ENCODE peak calls at places on chromosomes 4 and X, in four cellular contexts. One of them, this sample, is unnamed.

GRCh38 chrX:78321809-78322208 is 5.6 kb downstream of the CYSLTR1 start:
- DNase-seq in IMR-90: no peak
- DNase-seq in DND-41: peak
- DNase-seq in adipocyte: no peak
- DNase-seq in this sample: peak

GRCh38 chr4:180455226-180455625 is 1788.0 kb upstream of the TENM3 start:
- DNase-seq in IMR-90: no peak
- DNase-seq in adipocyte: no peak
- DNase-seq in DND-41: no peak
- DNase-seq in this sample: no peak

GRCh38 chrX:68658530-68658929 is 11.1 kb downstream of the STARD8 start:
- DNase-seq in adipocyte: no peak
- DNase-seq in IMR-90: peak
- DNase-seq in DND-41: no peak
- DNase-seq in this sample: no peak

GRCh38 chr4:165009493-165010227 is 22.1 kb upstream of the TRIM60 start:
- DNase-seq in DND-41: no peak
- DNase-seq in IMR-90: no peak
- DNase-seq in adipocyte: no peak
- DNase-seq in this sample: no peak

GRCh38 chrX:44675364-44676024 is 132.8 kb upstream of the FUNDC1 start:
- DNase-seq in IMR-90: peak
- DNase-seq in adipocyte: peak
- DNase-seq in DND-41: no peak
- DNase-seq in this sample: no peak

GRCh38 chr4:6855692-6856297 is 53.8 kb upstream of the TBC1D14 start:
- DNase-seq in IMR-90: peak
- DNase-seq in DND-41: no peak
- DNase-seq in adipocyte: peak
- DNase-seq in this sample: no peak

GRCh38 chr4:25813705-25814104 is 49.1 kb downstream of the SEL1L3 start:
- DNase-seq in adipocyte: peak
- DNase-seq in IMR-90: peak
- DNase-seq in DND-41: no peak
- DNase-seq in this sample: no peak

GRCh38 chr4:16641971-16642370 is 256.5 kb downstream of the LDB2 start:
- DNase-seq in DND-41: no peak
- DNase-seq in IMR-90: peak
- DNase-seq in adipocyte: peak
- DNase-seq in this sample: no peak

GRCh38 chr4:177163532-177163931 is 146.1 kb upstream of the NEIL3 start:
- DNase-seq in DND-41: no peak
- DNase-seq in IMR-90: peak
- DNase-seq in adipocyte: no peak
- DNase-seq in this sample: no peak

GRCh38 chrX:18681996-18682395 is 10.1 kb upstream of the RS1 start:
- DNase-seq in IMR-90: no peak
- DNase-seq in DND-41: no peak
- DNase-seq in adipocyte: no peak
- DNase-seq in this sample: no peak

GRCh38 chr4:148740701-148741100 is 298.5 kb upstream of the NR3C2 start:
- DNase-seq in adipocyte: no peak
- DNase-seq in DND-41: no peak
- DNase-seq in IMR-90: no peak
- DNase-seq in this sample: no peak

GRCh38 chr4:145679520-145679919 is 426 bp upstream of the C4orf51 start:
- DNase-seq in adipocyte: peak
- DNase-seq in IMR-90: peak
- DNase-seq in DND-41: no peak
- DNase-seq in this sample: no peak

GRCh38 chr4:33188733-33189132 is 2468.6 kb downstream of the PCDH7 start:
- DNase-seq in DND-41: no peak
- DNase-seq in adipocyte: no peak
- DNase-seq in IMR-90: no peak
- DNase-seq in this sample: no peak

GRCh38 chr4:169898095-169898494 is 128.1 kb downstream of the MFAP3L start:
- DNase-seq in DND-41: no peak
- DNase-seq in IMR-90: no peak
- DNase-seq in adipocyte: no peak
- DNase-seq in this sample: no peak

GRCh38 chr4:169899295-169899694 is 126.9 kb downstream of the MFAP3L start:
- DNase-seq in adipocyte: no peak
- DNase-seq in IMR-90: no peak
- DNase-seq in DND-41: no peak
- DNase-seq in this sample: no peak

GRCh38 chr4:169902658-169903345 is 123.4 kb downstream of the MFAP3L start:
- DNase-seq in DND-41: no peak
- DNase-seq in adipocyte: no peak
- DNase-seq in IMR-90: no peak
- DNase-seq in this sample: no peak

GRCh38 chr4:169906104-169906503 is 120.1 kb downstream of the MFAP3L start:
- DNase-seq in IMR-90: no peak
- DNase-seq in DND-41: no peak
- DNase-seq in adipocyte: peak
- DNase-seq in this sample: no peak

DNA sequence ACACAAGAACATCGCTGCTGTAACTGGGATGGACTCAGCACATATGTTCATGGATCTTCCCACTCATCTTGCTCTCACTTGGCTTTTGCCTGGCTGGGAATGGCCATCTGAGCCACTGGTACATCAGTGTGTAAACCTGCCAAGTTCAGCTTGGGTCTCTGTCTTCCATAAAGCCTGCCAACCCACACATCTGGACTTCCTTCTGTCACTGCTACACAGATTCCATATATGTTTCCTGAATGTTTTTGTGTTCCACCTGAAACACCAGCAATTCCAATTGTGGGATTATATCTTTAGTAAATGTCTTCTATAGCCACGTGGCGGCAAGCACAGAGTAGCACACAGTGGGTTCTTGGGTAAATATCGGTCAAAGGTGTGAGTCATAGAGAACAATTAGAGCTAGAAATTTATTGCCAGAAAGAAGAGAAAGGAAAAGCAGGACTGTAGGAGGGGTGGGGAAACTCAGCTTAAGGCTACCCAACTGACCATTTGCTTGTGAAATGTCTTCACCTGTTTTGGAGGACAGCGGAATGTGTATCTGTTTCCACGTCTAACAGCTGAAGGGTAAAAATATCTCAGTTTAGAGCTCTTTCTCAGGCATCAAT is 125.9 kb downstream of the MFAP3L start:
- DNase-seq in adipocyte: no peak
- DNase-seq in IMR-90: no peak
- DNase-seq in DND-41: no peak
- DNase-seq in this sample: no peak
- H3K9ac ChIP-seq in adipocyte: no peak
- H3K9ac ChIP-seq in IMR-90: no peak
- H3K9ac ChIP-seq in DND-41: no peak
- H3K9ac ChIP-seq in this sample: no peak

DNA sequence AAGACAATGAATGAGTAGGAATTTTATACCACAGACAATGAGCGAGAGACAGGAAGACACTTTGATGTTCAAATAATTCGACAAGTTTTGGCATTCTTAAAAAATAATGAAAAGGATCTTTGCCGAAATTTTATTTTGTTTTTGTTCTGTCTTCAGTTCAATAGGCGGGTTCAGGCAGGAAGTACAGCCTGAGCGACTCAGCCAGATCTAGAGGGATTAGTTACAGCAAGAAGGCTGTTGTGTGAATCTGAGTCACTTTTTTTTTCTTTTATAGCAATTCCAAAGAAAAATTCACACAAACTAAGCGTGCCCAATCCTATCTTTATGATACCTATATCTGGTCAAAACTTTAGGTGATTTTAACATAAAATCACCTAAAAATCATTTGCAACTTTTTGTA is 505.4 kb upstream of the FAM241A start:
- DNase-seq in DND-41: no peak
- DNase-seq in IMR-90: peak
- DNase-seq in adipocyte: peak
- DNase-seq in this sample: no peak
- H3K9ac ChIP-seq in DND-41: no peak
- H3K9ac ChIP-seq in IMR-90: no peak
- H3K9ac ChIP-seq in adipocyte: peak
- H3K9ac ChIP-seq in this sample: no peak

GRCh38 chrX:23902419-23902818 is 5.3 kb downstream of the APOO start:
- DNase-seq in adipocyte: peak
- DNase-seq in DND-41: no peak
- DNase-seq in IMR-90: peak
- DNase-seq in this sample: peak
- H3K9ac ChIP-seq in adipocyte: peak
- H3K9ac ChIP-seq in DND-41: no peak
- H3K9ac ChIP-seq in IMR-90: no peak
- H3K9ac ChIP-seq in this sample: peak

DNA sequence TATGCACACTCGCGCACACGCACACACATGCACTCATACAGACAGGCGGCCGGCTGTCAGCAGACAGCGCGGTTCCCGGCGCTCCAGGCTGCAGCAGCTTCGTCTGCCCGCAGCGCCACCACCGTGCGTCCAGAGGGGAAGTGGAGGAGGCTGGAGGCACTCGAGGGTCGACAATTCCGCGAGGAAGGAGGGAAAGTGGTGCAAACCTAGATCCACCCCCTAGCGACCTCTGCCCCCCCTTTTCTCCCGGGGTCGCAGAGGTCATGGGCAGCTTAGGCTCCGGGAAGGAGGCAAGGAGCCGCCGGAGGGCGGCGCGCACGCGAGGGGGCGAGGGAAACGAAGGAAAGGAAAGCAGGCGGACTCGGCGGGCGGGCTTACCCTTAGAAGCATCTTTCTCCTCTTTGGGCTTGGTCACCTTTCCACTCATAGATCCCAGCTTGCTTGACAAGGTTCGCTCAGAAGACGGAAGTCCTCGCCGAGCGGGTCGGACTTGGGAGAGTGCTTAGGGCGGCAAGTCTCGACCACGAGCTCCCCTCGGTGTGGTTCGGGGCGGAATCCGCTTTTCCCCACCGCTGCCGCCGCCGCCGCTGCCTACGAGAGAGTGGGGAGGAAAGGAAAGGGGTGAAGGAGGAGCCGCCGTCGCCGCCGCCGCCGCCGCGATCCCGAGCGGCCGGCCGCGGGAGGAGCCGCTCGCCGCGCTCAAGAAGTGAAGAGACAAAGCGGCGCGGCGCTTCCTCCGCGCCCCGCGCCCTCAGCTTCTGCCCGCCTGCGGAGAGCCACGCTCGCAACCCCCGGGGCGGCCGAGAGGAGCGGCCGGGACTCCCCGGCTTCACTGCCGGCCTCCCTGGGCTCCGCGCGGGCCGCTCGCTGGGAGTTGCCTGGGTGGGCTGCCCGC is 326.6 kb upstream of the F9 start:
- DNase-seq in adipocyte: peak
- DNase-seq in DND-41: no peak
- DNase-seq in IMR-90: no peak
- DNase-seq in this sample: no peak
- H3K9ac ChIP-seq in adipocyte: peak
- H3K9ac ChIP-seq in DND-41: no peak
- H3K9ac ChIP-seq in IMR-90: no peak
- H3K9ac ChIP-seq in this sample: no peak

GRCh38 chr4:54660145-54660535 is 2.4 kb downstream of the KIT start:
- DNase-seq in DND-41: no peak
- DNase-seq in adipocyte: no peak
- DNase-seq in IMR-90: no peak
- DNase-seq in this sample: no peak
- H3K9ac ChIP-seq in DND-41: no peak
- H3K9ac ChIP-seq in adipocyte: no peak
- H3K9ac ChIP-seq in IMR-90: peak
- H3K9ac ChIP-seq in this sample: no peak

This sample was measured in Karpas-422.